ENCODE peak calls at places on chromosomes 7 and 10, in four cellular contexts. B is CD8-positive, alpha-beta memory T cell; M is A549; D is CD4-positive, alpha-beta memory T cell. L is an unnamed sample. For H3K4me1, the result is how much of the 10 kb centered on the place peaks cover.

GRCh38 chr7:42745357-42746022 is 166.4 kb downstream of the C7orf25 start:
- DNase-seq in B (no peak), M (peak), D (no peak), L (peak)

GRCh38 chr7:26646666-26647065 is 217.7 kb downstream of the SKAP2 start:
- DNase-seq in B (no peak), M (no peak), D (no peak), L (no peak)

GRCh38 chr7:101173752-101174244 is 6.3 kb downstream of the NAT16 start:
- DNase-seq in B (peak), M (peak), D (peak), L (peak)

GRCh38 chr7:84144935-84145334 is 49.7 kb downstream of the SEMA3A start:
- DNase-seq in B (no peak), M (no peak), D (no peak), L (no peak)

GRCh38 chr7:85628187-85628586 is 441.3 kb upstream of the SEMA3D start:
- DNase-seq in B (no peak), M (no peak), D (no peak), L (no peak)

GRCh38 chr10:71657604-71658348 is 61.8 kb downstream of the C10orf105 start:
- DNase-seq in B (no peak), M (no peak), D (no peak), L (no peak)

GRCh38 chr7:5036446-5036845 is 9.2 kb upstream of the RBAK start:
- DNase-seq in B (no peak), M (no peak), D (no peak), L (no peak)

GRCh38 chr7:101680406-101681145 is 51.5 kb upstream of the MYL10 start:
- DNase-seq in B (no peak), M (no peak), D (no peak), L (no peak)

GRCh38 chr10:85100495-85100894 is 772.1 kb downstream of the CCSER2 start:
- DNase-seq in B (no peak), M (no peak), D (no peak), L (no peak)

GRCh38 chr10:29946953-29947700 is 112.3 kb downstream of the JCAD start:
- DNase-seq in B (no peak), M (no peak), D (no peak), L (peak)

GRCh38 chr7:41033526-41033925 is 669.4 kb downstream of the INHBA start:
- DNase-seq in B (no peak), M (no peak), D (no peak), L (no peak)

GRCh38 chr10:86486856-86487255 is 34.7 kb downstream of the WAPL start:
- DNase-seq in B (no peak), M (no peak), D (no peak), L (no peak)

GRCh38 chr7:118305686-118306085 is 81.2 kb downstream of the ANKRD7 start:
- DNase-seq in B (no peak), M (no peak), D (no peak), L (no peak)

GRCh38 chr7:140006600-140006999 is 56.2 kb downstream of the PARP12 start:
- DNase-seq in B (no peak), M (no peak), D (no peak), L (no peak)

GRCh38 chr10:113020838-113021237 is 70.8 kb downstream of the TCF7L2 start:
- DNase-seq in B (no peak), M (no peak), D (no peak), L (no peak)

GRCh38 chr7:5229451-5230271 is 39.6 kb downstream of the WIPI2 start:
- DNase-seq in B (no peak), M (no peak), D (no peak), L (no peak)

GRCh38 chr10:109957092-109957797 is 33.9 kb upstream of the XPNPEP1 start:
- DNase-seq in B (no peak), M (no peak), D (no peak), L (peak)

GRCh38 chr10:27564381-27564780 is 60.3 kb downstream of the RAB18 start:
- DNase-seq in B (no peak), M (no peak), D (peak), L (no peak)

GRCh38 chr7:26686448-26686981 is 177.9 kb downstream of the SKAP2 start:
- DNase-seq in B (no peak), M (no peak), D (peak), L (no peak)

GRCh38 chr10:92590623-92591549 is 2.0 kb upstream of the KIF11 start:
- DNase-seq in B (no peak), M (peak), D (no peak), L (no peak)

GRCh38 chr7:6520163-6520981 is 30.9 kb downstream of the GRID2IP start:
- DNase-seq in B (no peak), M (no peak), D (no peak), L (no peak)

GRCh38 chr10:49689882-49690510 is 10.5 kb downstream of the C10orf53 start:
- DNase-seq in B (no peak), M (no peak), D (no peak), L (no peak)

GRCh38 chr10:49090696-49091338 is 24.5 kb downstream of the VSTM4 start:
- DNase-seq in B (no peak), M (no peak), D (no peak), L (no peak)

GRCh38 chr7:18086165-18087030 is 58.8 kb upstream of the PRPS1L1 start:
- DNase-seq in B (no peak), M (peak), D (no peak), L (no peak)

GRCh38 chr7:18087031-18087686 is 59.5 kb upstream of the PRPS1L1 start:
- DNase-seq in B (no peak), M (peak), D (no peak), L (no peak)

GRCh38 chr7:18082169-18082568 is 54.5 kb upstream of the PRPS1L1 start:
- DNase-seq in B (no peak), M (no peak), D (no peak), L (no peak)

GRCh38 chr7:18081617-18082016 is 54.0 kb upstream of the PRPS1L1 start:
- DNase-seq in B (no peak), M (no peak), D (no peak), L (no peak)
- H3K4me1 ChIP-seq in B (under half), M (under half), D (under half), L (under half)

GRCh38 chr10:7412482-7413251 is 1.8 kb upstream of the SFMBT2 start:
- DNase-seq in B (no peak), M (no peak), D (no peak), L (no peak)

GRCh38 chr10:7409732-7410168 is 1.1 kb downstream of the SFMBT2 start:
- DNase-seq in B (no peak), M (no peak), D (peak), L (no peak)

GRCh38 chr10:7411671-7412481 is 1.0 kb upstream of the SFMBT2 start:
- DNase-seq in B (peak), M (no peak), D (peak), L (no peak)

GRCh38 chr10:7410306-7410799 is 481 bp downstream of the SFMBT2 start:
- DNase-seq in B (peak), M (no peak), D (peak), L (no peak)

DNA sequence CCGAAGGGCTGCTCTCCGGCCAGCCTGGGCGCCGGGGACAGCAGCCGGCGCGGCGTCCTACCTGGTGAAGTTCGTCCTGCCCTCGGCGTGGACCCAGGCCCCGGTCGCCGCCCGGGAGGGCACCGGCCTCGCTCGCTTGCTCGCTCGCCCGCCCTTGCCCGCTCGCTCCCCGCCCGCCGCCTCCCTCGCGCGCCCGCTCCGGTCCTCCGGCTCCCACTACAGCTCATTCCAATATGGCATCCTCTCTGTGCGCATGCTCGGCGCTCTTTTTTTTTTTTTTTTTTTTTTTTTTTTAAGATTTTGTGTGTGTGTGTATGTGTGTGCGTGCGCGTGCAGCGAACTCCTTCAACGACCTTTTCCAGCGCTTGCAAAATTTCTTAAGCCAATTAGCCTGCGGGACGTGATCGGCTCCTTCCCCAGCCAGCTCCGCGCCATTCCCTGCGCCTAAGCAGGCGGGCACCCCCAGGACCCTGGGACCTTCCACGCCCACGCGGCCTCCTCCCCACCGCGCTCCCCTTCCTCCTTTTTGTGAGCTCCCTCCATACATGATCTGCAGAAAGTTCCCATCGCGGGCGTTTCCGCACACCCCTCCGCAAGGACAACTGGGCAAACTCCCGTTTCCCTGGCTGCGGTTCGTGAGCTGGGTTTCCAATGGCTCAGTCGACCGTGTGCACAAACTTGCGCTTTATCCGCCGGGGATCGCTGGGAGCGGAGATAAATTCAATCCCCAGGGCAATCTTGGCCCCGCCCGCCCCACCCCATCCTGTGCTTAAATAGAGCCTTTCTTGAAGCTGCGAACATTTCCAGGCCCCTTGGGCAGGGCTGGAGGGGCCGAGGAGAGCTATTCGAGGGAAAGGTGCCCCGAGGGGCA is at the start of gene SFMBT2:
- DNase-seq in B (peak), M (peak), D (peak), L (peak)
- H3K4me1 ChIP-seq in B (under half), M (under half), D (under half), L (half or more)

GRCh38 chr7:134857958-134858357 is 78.5 kb downstream of the CALD1 start:
- DNase-seq in B (no peak), M (no peak), D (no peak), L (no peak)
- H3K4me1 ChIP-seq in B (under half), M (under half), D (under half), L (half or more)

DNA sequence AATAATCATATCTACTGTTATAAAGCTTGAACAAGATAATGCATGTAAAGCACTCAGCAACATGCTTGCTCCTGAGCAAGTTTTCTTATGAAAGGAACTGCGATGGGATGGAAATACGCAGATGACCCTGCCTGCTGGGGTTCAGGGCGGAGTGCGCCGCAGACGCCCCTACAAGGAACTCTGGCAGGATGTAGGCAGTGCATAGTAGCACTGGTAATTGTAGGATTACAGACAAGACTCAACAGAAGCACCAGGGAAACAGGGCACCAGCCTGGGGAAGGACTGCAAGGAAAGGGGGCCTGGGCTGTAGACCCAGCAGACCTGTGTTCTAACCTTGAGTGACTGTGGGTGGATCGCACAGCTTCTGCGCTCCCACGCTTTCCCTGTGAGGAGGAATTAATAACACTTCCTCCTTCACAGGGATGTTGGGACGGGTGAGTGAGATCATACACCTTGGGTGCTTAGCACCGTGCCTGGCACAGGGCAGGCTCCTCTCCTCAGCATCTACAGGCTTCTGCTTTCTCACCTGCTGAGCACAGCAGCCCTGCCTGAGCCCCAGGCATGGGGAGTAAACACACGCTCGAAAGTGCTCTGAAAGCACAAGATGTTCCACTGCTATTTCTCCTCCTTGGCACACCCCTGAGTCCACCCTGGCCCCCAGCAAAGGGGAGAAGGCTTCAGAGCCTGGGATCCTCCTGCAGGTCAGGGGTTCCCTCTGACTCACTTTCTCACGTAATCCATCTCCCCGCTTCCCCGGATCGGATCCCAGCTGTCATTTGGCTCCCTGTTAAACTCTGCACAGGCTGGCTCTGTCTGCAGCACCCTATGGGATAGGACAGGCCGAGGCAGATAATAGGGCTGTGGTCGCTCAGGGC is 19.2 kb downstream of the ITPRIP start:
- DNase-seq in B (no peak), M (no peak), D (no peak), L (no peak)
- H3K4me1 ChIP-seq in B (half or more), M (under half), D (half or more), L (half or more)

GRCh38 chr7:77460057-77460486 is 43.9 kb upstream of the GSAP start:
- DNase-seq in B (no peak), M (no peak), D (no peak), L (no peak)

GRCh38 chr7:77457779-77458178 is 41.6 kb upstream of the GSAP start:
- DNase-seq in B (no peak), M (no peak), D (no peak), L (no peak)

GRCh38 chr7:77456711-77457110 is 40.6 kb upstream of the GSAP start:
- DNase-seq in B (no peak), M (no peak), D (no peak), L (no peak)

GRCh38 chr7:77459311-77459726 is 43.2 kb upstream of the GSAP start:
- DNase-seq in B (no peak), M (no peak), D (no peak), L (no peak)

GRCh38 chr7:77458786-77459185 is 42.6 kb upstream of the GSAP start:
- DNase-seq in B (no peak), M (no peak), D (no peak), L (no peak)
- H3K4me1 ChIP-seq in B (under half), M (half or more), D (under half), L (under half)